ENCODE peak calls at places on chromosome 15, in nine cellular contexts. Z, P, Y, S, U, I, N, V and F are unnamed samples.

GRCh38 chr15:19984101-19984500 is 557.5 kb downstream of the GOLGA6L6 start:
- DNase-seq in Z (no peak), P (no peak), Y (no peak), S (no peak), U (no peak), I (no peak), N (no peak), V (no peak), F (no peak)

GRCh38 chr15:39181348-39181747 is 399.5 kb upstream of the THBS1 start:
- DNase-seq in Z (no peak), P (no peak), Y (no peak), S (no peak), U (no peak), I (no peak), N (no peak), V (no peak), F (peak)

GRCh38 chr15:36678308-36678707 is 98.9 kb downstream of the CDIN1 start:
- DNase-seq in Z (no peak), P (no peak), Y (no peak), S (no peak), U (no peak), I (no peak), N (no peak), V (no peak), F (no peak)

GRCh38 chr15:33179874-33180273 is 14.6 kb downstream of the FMN1 start:
- DNase-seq in Z (no peak), P (no peak), Y (no peak), S (no peak), U (no peak), I (no peak), N (no peak), V (peak), F (peak)

GRCh38 chr15:63166219-63166618 is 8.9 kb upstream of the RPS27L start:
- DNase-seq in Z (peak), P (no peak), Y (no peak), S (no peak), U (no peak), I (no peak), N (no peak), V (no peak), F (no peak)

GRCh38 chr15:52306270-52306669 is 10.7 kb upstream of the MYO5C start:
- DNase-seq in Z (peak), P (no peak), Y (no peak), S (no peak), U (no peak), I (no peak), N (no peak), V (no peak), F (no peak)

GRCh38 chr15:45112143-45112591 is 1.8 kb downstream of the DUOX2 start:
- DNase-seq in Z (no peak), P (no peak), Y (no peak), S (no peak), U (no peak), I (no peak), N (no peak), V (no peak), F (no peak)

GRCh38 chr15:78012643-78013077 is 64.9 kb downstream of the TBC1D2B start:
- DNase-seq in Z (no peak), P (no peak), Y (no peak), S (no peak), U (no peak), I (no peak), N (no peak), V (no peak), F (no peak)

GRCh38 chr15:60423540-60423939 is 25.8 kb upstream of the ANXA2 start:
- DNase-seq in Z (peak), P (no peak), Y (peak), S (no peak), U (no peak), I (peak), N (no peak), V (peak), F (peak)

GRCh38 chr15:73988075-73988969 is 3.8 kb downstream of the STOML1 start:
- DNase-seq in Z (peak), P (no peak), Y (no peak), S (no peak), U (no peak), I (no peak), N (no peak), V (no peak), F (peak)

GRCh38 chr15:51883436-51883835 is 54.0 kb downstream of the TMOD3 start:
- DNase-seq in Z (peak), P (no peak), Y (no peak), S (no peak), U (no peak), I (no peak), N (no peak), V (no peak), F (no peak)

GRCh38 chr15:74523982-74524381 is 17.0 kb upstream of the ARID3B start:
- DNase-seq in Z (no peak), P (no peak), Y (no peak), S (no peak), U (no peak), I (peak), N (no peak), V (no peak), F (no peak)